ENCODE peak calls at places on chromosomes 11 and 22, in four cellular contexts. One of them, this sample, is unnamed. For H3K9me1 and H3K4me1, the result is how much of the 10 kb centered on the place peaks cover.

GRCh38 chr11:122098223-122098980 is 17.6 kb downstream of the BLID start:
- DNase-seq in IMR-90: no peak
- DNase-seq in K562: no peak
- DNase-seq in endothelial cell of umbilical vein: peak
- DNase-seq in this sample: no peak

GRCh38 chr22:42361523-42361922 is 70.7 kb downstream of the NFAM1 start:
- DNase-seq in IMR-90: no peak
- DNase-seq in K562: no peak
- DNase-seq in endothelial cell of umbilical vein: no peak
- DNase-seq in this sample: no peak

GRCh38 chr11:65314501-65315203 is at the start of gene CDC42EP2:
- DNase-seq in IMR-90: peak
- DNase-seq in K562: peak
- DNase-seq in endothelial cell of umbilical vein: peak
- DNase-seq in this sample: no peak

GRCh38 chr22:26452236-26453016 is 23.4 kb downstream of the ASPHD2 start:
- DNase-seq in IMR-90: no peak
- DNase-seq in K562: no peak
- DNase-seq in endothelial cell of umbilical vein: no peak
- DNase-seq in this sample: no peak

GRCh38 chr11:289145-289705 is 299 bp downstream of the PGGHG start:
- DNase-seq in IMR-90: no peak
- DNase-seq in K562: peak
- DNase-seq in endothelial cell of umbilical vein: no peak
- DNase-seq in this sample: no peak

GRCh38 chr11:58222730-58223129 is 6.0 kb downstream of the OR10Q1 start:
- DNase-seq in IMR-90: peak
- DNase-seq in K562: no peak
- DNase-seq in endothelial cell of umbilical vein: no peak
- DNase-seq in this sample: peak

GRCh38 chr11:96338910-96339703 is 3.9 kb downstream of the MAML2 start:
- DNase-seq in IMR-90: peak
- DNase-seq in K562: no peak
- DNase-seq in endothelial cell of umbilical vein: peak
- DNase-seq in this sample: no peak

GRCh38 chr11:64074239-64074638 is 38.5 kb downstream of the FLRT1 start:
- DNase-seq in IMR-90: no peak
- DNase-seq in K562: peak
- DNase-seq in endothelial cell of umbilical vein: no peak
- DNase-seq in this sample: no peak

GRCh38 chr11:43567396-43567975 is 113.1 kb upstream of the HSD17B12 start:
- DNase-seq in IMR-90: peak
- DNase-seq in K562: peak
- DNase-seq in endothelial cell of umbilical vein: peak
- DNase-seq in this sample: no peak

GRCh38 chr11:17767301-17767885 is 32.8 kb downstream of the KCNC1 start:
- DNase-seq in IMR-90: no peak
- DNase-seq in K562: no peak
- DNase-seq in endothelial cell of umbilical vein: no peak
- DNase-seq in this sample: no peak

GRCh38 chr22:20566420-20567260 is 59.2 kb downstream of the MED15 start:
- DNase-seq in IMR-90: peak
- DNase-seq in K562: no peak
- DNase-seq in endothelial cell of umbilical vein: no peak
- DNase-seq in this sample: no peak

GRCh38 chr11:87035976-87036583 is 1.7 kb upstream of the TMEM135 start:
- DNase-seq in IMR-90: no peak
- DNase-seq in K562: peak
- DNase-seq in endothelial cell of umbilical vein: no peak
- DNase-seq in this sample: no peak

GRCh38 chr11:26187639-26188038 is 144.3 kb upstream of the ANO3 start:
- DNase-seq in IMR-90: peak
- DNase-seq in K562: no peak
- DNase-seq in endothelial cell of umbilical vein: peak
- DNase-seq in this sample: peak

GRCh38 chr11:62909107-62909894 is 11.9 kb downstream of the CHRM1 start:
- DNase-seq in IMR-90: peak
- DNase-seq in K562: peak
- DNase-seq in endothelial cell of umbilical vein: peak
- DNase-seq in this sample: no peak

GRCh38 chr11:108253176-108253575 is 30.3 kb downstream of the ATM start:
- DNase-seq in IMR-90: peak
- DNase-seq in K562: no peak
- DNase-seq in endothelial cell of umbilical vein: peak
- DNase-seq in this sample: no peak

GRCh38 chr22:29702931-29703594 is 16.7 kb upstream of the CABP7 start:
- DNase-seq in IMR-90: no peak
- DNase-seq in K562: no peak
- DNase-seq in endothelial cell of umbilical vein: no peak
- DNase-seq in this sample: no peak

GRCh38 chr11:574632-575323 is 1.5 kb upstream of the PHRF1 start:
- DNase-seq in IMR-90: no peak
- DNase-seq in K562: no peak
- DNase-seq in endothelial cell of umbilical vein: peak
- DNase-seq in this sample: no peak

GRCh38 chr22:27985323-27986275 is 66.5 kb upstream of the PITPNB start:
- DNase-seq in IMR-90: no peak
- DNase-seq in K562: no peak
- DNase-seq in endothelial cell of umbilical vein: no peak
- DNase-seq in this sample: no peak

GRCh38 chr11:57460017-57460755 is at the start of gene RTN4RL2:
- DNase-seq in IMR-90: peak
- DNase-seq in K562: peak
- DNase-seq in endothelial cell of umbilical vein: peak
- DNase-seq in this sample: no peak

GRCh38 chr11:86800076-86800955 is at the start of gene PRSS23:
- DNase-seq in IMR-90: peak
- DNase-seq in K562: peak
- DNase-seq in endothelial cell of umbilical vein: peak
- DNase-seq in this sample: no peak

GRCh38 chr11:114156131-114156581 is 96.6 kb downstream of the ZBTB16 start:
- DNase-seq in IMR-90: no peak
- DNase-seq in K562: no peak
- DNase-seq in endothelial cell of umbilical vein: no peak
- DNase-seq in this sample: no peak

GRCh38 chr11:109480251-109480650 is 58.3 kb downstream of the C11orf87 start:
- DNase-seq in IMR-90: no peak
- DNase-seq in K562: no peak
- DNase-seq in endothelial cell of umbilical vein: no peak
- DNase-seq in this sample: no peak

GRCh38 chr11:1923201-1923956 is 3.9 kb downstream of the TNNT3 start:
- DNase-seq in IMR-90: no peak
- DNase-seq in K562: no peak
- DNase-seq in endothelial cell of umbilical vein: no peak
- DNase-seq in this sample: no peak

GRCh38 chr11:83194284-83195175 is 1.0 kb downstream of the ANKRD42 start:
- DNase-seq in IMR-90: peak
- DNase-seq in K562: peak
- DNase-seq in endothelial cell of umbilical vein: peak
- DNase-seq in this sample: no peak

GRCh38 chr22:20259336-20259705 is 8.8 kb downstream of the RTN4R start:
- DNase-seq in IMR-90: no peak
- DNase-seq in K562: peak
- DNase-seq in endothelial cell of umbilical vein: no peak
- DNase-seq in this sample: no peak

GRCh38 chr22:34105461-34106062 is 185.3 kb upstream of the LARGE1 start:
- DNase-seq in IMR-90: no peak
- DNase-seq in K562: no peak
- DNase-seq in endothelial cell of umbilical vein: no peak
- DNase-seq in this sample: no peak

GRCh38 chr11:124800226-124800929 is at the start of gene MSANTD2:
- DNase-seq in IMR-90: peak
- DNase-seq in K562: peak
- DNase-seq in endothelial cell of umbilical vein: peak
- DNase-seq in this sample: no peak

GRCh38 chr11:42958635-42959034 is 353.2 kb upstream of the API5 start:
- DNase-seq in IMR-90: no peak
- DNase-seq in K562: no peak
- DNase-seq in endothelial cell of umbilical vein: no peak
- DNase-seq in this sample: no peak

GRCh38 chr11:1082728-1083620 is 8.3 kb downstream of the MUC2 start:
- DNase-seq in IMR-90: no peak
- DNase-seq in K562: no peak
- DNase-seq in endothelial cell of umbilical vein: no peak
- DNase-seq in this sample: no peak

GRCh38 chr22:33057363-33057995 is 702 bp downstream of the SYN3 start:
- DNase-seq in IMR-90: no peak
- DNase-seq in K562: no peak
- DNase-seq in endothelial cell of umbilical vein: no peak
- DNase-seq in this sample: no peak

GRCh38 chr11:129458278-129458677 is 82.6 kb downstream of the BARX2 start:
- DNase-seq in IMR-90: no peak
- DNase-seq in K562: no peak
- DNase-seq in endothelial cell of umbilical vein: no peak
- DNase-seq in this sample: peak

GRCh38 chr11:118170892-118171273 is 5.6 kb downstream of the SCN2B start:
- DNase-seq in IMR-90: no peak
- DNase-seq in K562: no peak
- DNase-seq in endothelial cell of umbilical vein: no peak
- DNase-seq in this sample: no peak

DNA sequence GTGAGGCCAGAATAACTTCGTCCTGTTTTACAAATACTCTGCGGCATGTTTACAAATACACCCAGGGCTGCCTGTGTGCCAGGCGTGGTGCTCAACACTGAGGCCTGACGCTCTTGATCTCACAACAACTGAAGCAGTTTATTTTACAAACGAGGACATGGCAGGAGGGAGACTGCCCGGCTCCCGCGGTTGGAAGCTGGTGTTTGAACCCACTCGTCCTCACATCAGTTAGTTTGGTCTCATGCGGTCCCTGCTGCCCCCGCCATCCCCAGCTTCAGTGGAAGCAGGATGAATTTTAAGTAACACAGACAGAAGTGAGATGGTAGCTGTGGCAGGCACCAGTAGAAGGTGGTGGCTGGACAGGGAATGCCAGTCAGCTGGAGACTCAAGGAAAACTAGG is 16.4 kb downstream of the KIAA0930 start:
- DNase-seq in IMR-90: no peak
- DNase-seq in K562: no peak
- DNase-seq in endothelial cell of umbilical vein: no peak
- DNase-seq in this sample: no peak
- H3K9me1 ChIP-seq in IMR-90: under half
- H3K9me1 ChIP-seq in K562: under half
- H3K9me1 ChIP-seq in endothelial cell of umbilical vein: under half
- H3K9me1 ChIP-seq in this sample: under half

GRCh38 chr11:35365961-35366360 is 53.4 kb downstream of the SLC1A2 start:
- DNase-seq in IMR-90: peak
- DNase-seq in K562: no peak
- DNase-seq in endothelial cell of umbilical vein: no peak
- DNase-seq in this sample: no peak

GRCh38 chr11:35362571-35362980 is 56.8 kb downstream of the SLC1A2 start:
- DNase-seq in IMR-90: peak
- DNase-seq in K562: no peak
- DNase-seq in endothelial cell of umbilical vein: no peak
- DNase-seq in this sample: no peak

GRCh38 chr11:35365395-35365794 is 54.0 kb downstream of the SLC1A2 start:
- DNase-seq in IMR-90: no peak
- DNase-seq in K562: no peak
- DNase-seq in endothelial cell of umbilical vein: no peak
- DNase-seq in this sample: no peak

GRCh38 chr11:35363246-35364100 is 55.9 kb downstream of the SLC1A2 start:
- DNase-seq in IMR-90: no peak
- DNase-seq in K562: no peak
- DNase-seq in endothelial cell of umbilical vein: no peak
- DNase-seq in this sample: no peak

GRCh38 chr11:35364101-35364780 is 55.1 kb downstream of the SLC1A2 start:
- DNase-seq in IMR-90: peak
- DNase-seq in K562: no peak
- DNase-seq in endothelial cell of umbilical vein: no peak
- DNase-seq in this sample: no peak
- H3K9ac ChIP-seq in IMR-90: no peak
- H3K9ac ChIP-seq in K562: no peak
- H3K9ac ChIP-seq in endothelial cell of umbilical vein: no peak
- H3K9ac ChIP-seq in this sample: no peak

GRCh38 chr11:69055212-69055586 is 6.5 kb downstream of the TPCN2 start:
- DNase-seq in IMR-90: no peak
- DNase-seq in K562: no peak
- DNase-seq in endothelial cell of umbilical vein: no peak
- DNase-seq in this sample: no peak
- H3K4me1 ChIP-seq in IMR-90: under half
- H3K4me1 ChIP-seq in K562: under half
- H3K4me1 ChIP-seq in endothelial cell of umbilical vein: under half
- H3K4me1 ChIP-seq in this sample: under half

GRCh38 chr11:102971766-102972165 is 16.2 kb upstream of the MMP13 start:
- DNase-seq in IMR-90: peak
- DNase-seq in K562: no peak
- DNase-seq in endothelial cell of umbilical vein: no peak
- DNase-seq in this sample: no peak

GRCh38 chr11:102974552-102975280 is 19.2 kb upstream of the MMP13 start:
- DNase-seq in IMR-90: peak
- DNase-seq in K562: no peak
- DNase-seq in endothelial cell of umbilical vein: peak
- DNase-seq in this sample: peak
- H3K9me1 ChIP-seq in IMR-90: under half
- H3K9me1 ChIP-seq in K562: under half
- H3K9me1 ChIP-seq in endothelial cell of umbilical vein: under half
- H3K9me1 ChIP-seq in this sample: under half

GRCh38 chr11:68649851-68650555 is 34.3 kb upstream of the GAL start:
- DNase-seq in IMR-90: no peak
- DNase-seq in K562: no peak
- DNase-seq in endothelial cell of umbilical vein: no peak
- DNase-seq in this sample: no peak

GRCh38 chr11:68650801-68651200 is 33.5 kb upstream of the GAL start:
- DNase-seq in IMR-90: no peak
- DNase-seq in K562: no peak
- DNase-seq in endothelial cell of umbilical vein: no peak
- DNase-seq in this sample: no peak

GRCh38 chr11:68643576-68643975 is 40.8 kb upstream of the GAL start:
- DNase-seq in IMR-90: peak
- DNase-seq in K562: no peak
- DNase-seq in endothelial cell of umbilical vein: no peak
- DNase-seq in this sample: no peak

GRCh38 chr11:68651208-68651984 is 32.9 kb upstream of the GAL start:
- DNase-seq in IMR-90: peak
- DNase-seq in K562: no peak
- DNase-seq in endothelial cell of umbilical vein: no peak
- DNase-seq in this sample: no peak

DNA sequence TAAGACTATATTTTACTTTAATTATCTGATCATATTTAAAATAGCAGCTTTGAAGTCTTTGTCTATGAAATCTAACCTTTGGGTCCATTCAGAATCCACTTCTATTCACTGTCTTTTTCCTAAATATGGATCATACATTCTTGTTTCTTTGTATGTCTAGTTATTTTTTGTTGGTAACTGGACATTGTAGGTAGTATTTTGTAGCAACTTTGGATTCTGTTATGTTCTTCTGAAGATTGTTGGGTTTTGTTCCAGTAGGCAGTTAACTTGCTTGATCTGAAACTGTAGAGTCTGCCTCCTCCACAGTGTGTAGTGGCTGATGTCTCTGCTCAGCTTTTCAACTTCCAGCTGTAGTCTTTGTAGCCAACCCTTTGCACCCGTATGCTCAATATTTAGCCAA is 37.5 kb upstream of the GAL start:
- DNase-seq in IMR-90: no peak
- DNase-seq in K562: no peak
- DNase-seq in endothelial cell of umbilical vein: no peak
- DNase-seq in this sample: no peak
- H3K9ac ChIP-seq in IMR-90: no peak
- H3K9ac ChIP-seq in K562: no peak
- H3K9ac ChIP-seq in endothelial cell of umbilical vein: no peak
- H3K9ac ChIP-seq in this sample: no peak

GRCh38 chr11:131749100-131749499 is 378.7 kb downstream of the NTM start:
- DNase-seq in IMR-90: peak
- DNase-seq in K562: no peak
- DNase-seq in endothelial cell of umbilical vein: peak
- DNase-seq in this sample: no peak
- H3K4me1 ChIP-seq in IMR-90: under half
- H3K4me1 ChIP-seq in K562: under half
- H3K4me1 ChIP-seq in endothelial cell of umbilical vein: half or more
- H3K4me1 ChIP-seq in this sample: under half